ENCODE peak calls at places on chromosomes 13 and 19, in ten cellular contexts. P is left colon; K is fibroblast of pulmonary artery; Y is stimulated activated naive B cell treated with anti-CD40 and anti-IgM and Interleukin-4, amounts not matched to agents 10 μg/mL and 1 μg/mL and 100 μg/mL, for 72 hours; R is prostate gland; O is nucleus accumbens; E is T follicular helper cell; H is AML-193; T is head of caudate nucleus; L is heart right ventricle. M is an unnamed sample.

GRCh38 chr13:109782823-109783411 is 3.5 kb downstream of the IRS2 start:
- DNase-seq in Y (no peak), R (no peak), K (no peak), E (no peak), P (no peak), O (no peak), H (no peak), T (no peak), L (no peak), M (no peak)

GRCh38 chr13:36431204-36432105 is 840 bp upstream of the CCNA1 start:
- DNase-seq in K (no peak), Y (peak; percentile 18), E (no peak), L (peak; percentile 17), R (no peak), T (peak; percentile 31), O (no peak), H (no peak), P (no peak), M (peak; percentile 32)

GRCh38 chr13:114044486-114044885 is 70.6 kb upstream of the C13orf46 start:
- DNase-seq in Y (no peak), E (no peak), R (no peak), K (peak; percentile 38), H (no peak), P (no peak), O (no peak), L (no peak), T (no peak), M (no peak)

GRCh38 chr19:35247526-35248309 is 1.1 kb upstream of the LSR start:
- DNase-seq in R (peak; percentile 88), H (no peak), K (no peak), P (peak; percentile 91), O (no peak), E (no peak), T (no peak), L (no peak), Y (peak; percentile 50), M (peak; percentile 96)

GRCh38 chr13:94056362-94056990 is 423.0 kb downstream of the DCT start:
- DNase-seq in P (no peak), Y (no peak), H (no peak), R (no peak), E (no peak), L (no peak), K (no peak), O (no peak), T (no peak), M (no peak)

GRCh38 chr13:78393286-78393685 is 210.1 kb downstream of the POU4F1 start:
- DNase-seq in H (no peak), L (no peak), O (no peak), P (no peak), K (no peak), T (no peak), R (no peak), Y (no peak), E (no peak), M (no peak)

GRCh38 chr19:12194827-12195500 is 32.1 kb downstream of the ZNF136 start:
- DNase-seq in P (peak; percentile 87), O (peak; percentile 82), R (peak; percentile 90), Y (peak; percentile 88), H (no peak), L (peak; percentile 84), K (peak; percentile 57), E (peak; percentile 50), T (peak; percentile 92), M (peak; percentile 97)

GRCh38 chr13:30143671-30144400 is 163.5 kb downstream of the KATNAL1 start:
- DNase-seq in E (no peak), P (no peak), Y (no peak), T (no peak), H (no peak), L (no peak), R (no peak), K (peak; percentile 59), O (no peak), M (no peak)